ENCODE peak calls at places on chromosomes 1 and 21, in four cellular contexts. J is iPS DF 6.9, A is thyroid gland, C is heart right ventricle. E is an unnamed sample.
A peak's percentile ranks its signal among the peaks of the same experiment; 100 is the strongest.

GRCh38 chr1:201982082-201982922 is at the start of gene RNPEP:
- DNase-seq in J (no peak), A (peak; percentile 77), C (peak; percentile 76), E (peak; percentile 90)

GRCh38 chr1:224106568-224107281 is 7.2 kb upstream of the FBXO28 start:
- DNase-seq in J (no peak), A (peak; percentile 24), C (no peak), E (no peak)

GRCh38 chr1:88079036-88079435 is 605.0 kb upstream of the PKN2 start:
- DNase-seq in J (peak; percentile 2), A (no peak), C (no peak), E (no peak)

GRCh38 chr1:244050835-244051444 is at the start of gene ZBTB18:
- DNase-seq in J (no peak), A (no peak), C (peak; percentile 29), E (no peak)

GRCh38 chr1:163924041-163924440 is 602.3 kb downstream of the NUF2 start:
- DNase-seq in J (no peak), A (no peak), C (no peak), E (no peak)

GRCh38 chr1:206067486-206068302 is 14.7 kb downstream of the RHEX start:
- DNase-seq in J (no peak), A (peak; percentile 61), C (no peak), E (no peak)

GRCh38 chr1:119542492-119542946 is 35.5 kb downstream of the HSD3B1 start:
- DNase-seq in J (no peak), A (no peak), C (no peak), E (no peak)

GRCh38 chr1:54225986-54226559 is 26.1 kb downstream of the MRPL37 start:
- DNase-seq in J (no peak), A (no peak), C (no peak), E (no peak)

GRCh38 chr1:109163549-109163948 is 49.6 kb downstream of the ELAPOR1 start:
- DNase-seq in J (no peak), A (peak; percentile 22), C (no peak), E (no peak)

GRCh38 chr1:109161836-109162606 is 48.1 kb downstream of the ELAPOR1 start:
- DNase-seq in J (no peak), A (peak; percentile 74), C (no peak), E (no peak)

GRCh38 chr1:109162626-109163025 is 48.7 kb downstream of the ELAPOR1 start:
- DNase-seq in J (no peak), A (no peak), C (no peak), E (no peak)

GRCh38 chr1:109167114-109167513 is 46.6 kb upstream of the SARS1 start:
- DNase-seq in J (no peak), A (no peak), C (peak; percentile 11), E (no peak)

DNA sequence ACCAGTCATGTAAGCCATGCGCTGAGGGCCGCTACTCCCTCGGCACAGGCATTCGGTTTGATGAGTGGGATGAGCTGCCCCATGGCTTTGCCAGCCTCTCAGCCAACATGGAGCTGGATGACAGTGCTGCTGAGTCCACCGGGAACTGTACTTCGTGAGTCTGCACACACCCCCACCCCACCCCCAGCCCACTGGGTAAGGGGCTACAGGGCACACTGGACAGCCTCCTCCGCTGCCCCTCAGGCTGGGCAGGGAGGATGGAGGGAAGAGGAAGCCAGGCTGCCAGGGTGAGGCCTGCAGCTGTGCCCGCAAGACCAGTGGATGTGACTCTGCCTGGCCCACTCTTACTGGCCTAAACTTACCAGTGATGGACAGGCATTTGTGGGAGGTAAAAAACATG is 49.2 kb upstream of the SARS1 start:
- DNase-seq in J (no peak), A (no peak), C (no peak), E (no peak)
- H3K27ac ChIP-seq in J (no peak overlapping the region), A (no peak overlapping the region), C (no peak overlapping the region), E (no peak overlapping the region)

GRCh38 chr1:15000030-15000429 is 153.5 kb upstream of the TMEM51 start:
- DNase-seq in J (no peak), A (no peak), C (no peak), E (no peak)
- H3K4me1 ChIP-seq in J (peaks cover 2% of the 10 kb centered on the region), A (peaks cover 37% of the 10 kb centered on the region), C (no peaks in the 10 kb centered on the region), E (no peaks in the 10 kb centered on the region)

GRCh38 chr1:198599749-198600148 is 39.1 kb upstream of the PTPRC start:
- DNase-seq in J (no peak), A (no peak), C (no peak), E (no peak)

GRCh38 chr1:198604973-198605372 is 33.9 kb upstream of the PTPRC start:
- DNase-seq in J (no peak), A (no peak), C (no peak), E (no peak)

GRCh38 chr1:198605426-198605825 is 33.4 kb upstream of the PTPRC start:
- DNase-seq in J (no peak), A (no peak), C (no peak), E (no peak)

GRCh38 chr1:198600906-198601305 is 37.9 kb upstream of the PTPRC start:
- DNase-seq in J (no peak), A (no peak), C (no peak), E (no peak)

GRCh38 chr1:198601936-198602889 is 36.6 kb upstream of the PTPRC start:
- DNase-seq in J (no peak), A (no peak), C (no peak), E (no peak)
- H3K4me3 ChIP-seq in J (no peak overlapping the region), A (no peak overlapping the region), C (no peak overlapping the region), E (no peak overlapping the region)

GRCh38 chr21:39006653-39007417 is 176.4 kb downstream of the PSMG1 start:
- DNase-seq in J (no peak), A (no peak), C (peak; percentile 89), E (peak; percentile 71)
- H3K27ac ChIP-seq in J (no peak overlapping the region), A (peak overlapping the region; percentile 78), C (peak overlapping the region; percentile 78), E (peak overlapping the region; percentile 84)

GRCh38 chr1:228416217-228416971 is at the start of gene TRIM17:
- DNase-seq in J (peak; percentile 43), A (peak; percentile 35), C (no peak), E (no peak)
- H3K4me1 ChIP-seq in J (peaks cover 4% of the 10 kb centered on the region), A (peaks cover 19% of the 10 kb centered on the region), C (peaks cover 10% of the 10 kb centered on the region), E (peaks cover 7% of the 10 kb centered on the region)

DNA sequence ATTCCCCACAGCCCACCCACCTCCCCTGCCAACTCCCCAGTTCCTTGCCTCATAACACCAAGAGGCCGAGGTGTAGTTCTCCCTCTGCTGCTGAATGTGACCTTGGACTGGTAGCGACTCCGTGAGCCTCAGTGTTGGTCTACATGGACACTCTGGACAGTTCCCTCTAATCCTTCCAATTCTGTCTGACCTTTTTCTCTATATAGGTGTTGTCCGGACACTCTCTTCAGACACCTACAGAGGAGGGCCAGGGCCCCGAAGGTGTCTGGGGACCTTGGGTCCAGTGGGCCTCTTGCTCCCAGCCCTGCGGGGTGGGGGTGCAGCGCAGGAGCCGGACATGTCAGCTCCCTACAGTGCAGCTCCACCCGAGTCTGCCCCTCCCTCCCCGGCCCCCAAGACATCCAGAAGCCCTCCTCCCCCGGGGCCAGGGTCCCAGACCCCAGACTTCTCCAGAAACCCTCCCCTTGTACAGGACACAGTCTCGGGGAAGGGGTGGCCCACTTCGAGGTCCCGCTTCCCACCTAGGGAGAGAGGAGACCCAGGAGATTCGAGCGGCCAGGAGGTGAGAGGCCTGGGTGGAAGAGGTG is 3.6 kb downstream of the ADAMTSL4 start:
- DNase-seq in J (no peak), A (no peak), C (no peak), E (no peak)
- H3K4me3 ChIP-seq in J (no peak overlapping the region), A (no peak overlapping the region), C (no peak overlapping the region), E (no peak overlapping the region)

DNA sequence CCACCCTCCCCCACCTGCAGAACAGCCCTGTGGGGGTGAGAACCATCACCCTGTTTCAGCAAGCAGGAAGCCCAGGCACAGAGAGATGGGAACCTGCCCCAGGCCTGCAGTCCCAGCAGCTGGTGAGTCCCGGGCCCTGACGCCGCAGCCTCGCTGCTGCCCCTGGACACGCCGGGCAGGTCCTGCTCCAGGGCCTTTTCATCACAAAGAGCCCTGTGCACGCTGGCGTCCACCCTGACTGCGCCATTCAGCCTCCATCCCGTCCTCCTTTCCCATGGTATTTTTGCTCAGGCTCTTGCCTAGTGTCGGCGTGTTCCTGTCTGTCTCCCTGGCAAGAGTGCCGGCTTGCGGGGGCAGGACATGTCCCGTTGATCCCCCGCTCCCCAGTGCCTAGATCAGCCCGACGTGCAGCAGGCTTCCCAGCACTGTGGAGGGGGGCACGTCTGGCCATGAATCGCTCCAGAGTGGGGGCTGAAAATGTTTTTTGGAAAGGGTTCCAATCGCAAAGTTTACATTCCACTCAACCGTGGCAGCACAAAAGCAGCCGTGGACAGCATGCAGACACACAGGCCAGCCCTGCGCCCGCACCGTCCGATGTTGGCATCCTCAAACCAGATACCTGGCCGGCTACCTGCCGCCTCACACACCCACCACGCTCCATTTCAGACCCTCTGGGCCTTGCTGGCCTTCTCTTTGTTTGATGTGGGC is 6.3 kb upstream of the TTC34 start:
- DNase-seq in J (no peak), A (no peak), C (no peak), E (no peak)
- H3K27ac ChIP-seq in J (no peak overlapping the region), A (no peak overlapping the region), C (no peak overlapping the region), E (no peak overlapping the region)